ENCODE peak calls at places on chromosomes 12 and 14, in five cellular contexts. D, K, X, P and A are unnamed samples.

GRCh38 chr12:52686063-52686462 is 5.9 kb upstream of the KRT1 start:
- DNase-seq in K (no peak), P (no peak), D (no peak), X (no peak), A (no peak)

GRCh38 chr12:10661338-10661737 is 12.5 kb downstream of the STYK1 start:
- DNase-seq in K (no peak), D (peak; percentile 12), P (no peak), X (no peak), A (peak; percentile 39)

GRCh38 chr12:102478416-102479098 is 1.8 kb downstream of the IGF1 start:
- DNase-seq in K (no peak), X (peak; percentile 26), D (no peak), P (no peak), A (no peak)

GRCh38 chr14:79842270-79842669 is 369.0 kb downstream of the DIO2 start:
- DNase-seq in X (no peak), P (peak; percentile 29), K (no peak), D (peak; percentile 67), A (peak; percentile 50)

GRCh38 chr14:37232907-37233481 is 35.3 kb downstream of the MIPOL1 start:
- DNase-seq in D (peak; percentile 71), P (no peak), K (peak; percentile 3), X (no peak), A (peak; percentile 78)

GRCh38 chr14:98103705-98104104 is 1168.3 kb downstream of the BCL11B start:
- DNase-seq in X (peak; percentile 86), K (no peak), P (no peak), D (no peak), A (no peak)

GRCh38 chr14:22622220-22622619 is 21.9 kb downstream of the OR6J1 start:
- DNase-seq in D (peak; percentile 22), X (no peak), P (no peak), K (no peak), A (no peak)

GRCh38 chr14:91229743-91230200 is 14.7 kb downstream of the GPR68 start:
- DNase-seq in D (peak; percentile 14), P (no peak), X (peak; percentile 75), K (no peak), A (no peak)

GRCh38 chr14:45946251-45946650 is 693.2 kb upstream of the MIS18BP1 start:
- DNase-seq in K (no peak), P (no peak), D (no peak), X (no peak), A (no peak)

GRCh38 chr14:99524091-99524661 is 43.0 kb downstream of the CCNK start:
- DNase-seq in D (no peak), P (peak; percentile 52), K (peak; percentile 4), X (no peak), A (no peak)

GRCh38 chr14:104385189-104386135 is 194.1 kb upstream of the C14orf180 start:
- DNase-seq in X (no peak), P (no peak), K (no peak), D (no peak), A (no peak)

GRCh38 chr12:90239740-90240260 is 531.2 kb upstream of the ATP2B1 start:
- DNase-seq in X (no peak), P (no peak), D (no peak), K (no peak), A (no peak)

GRCh38 chr14:90580381-90581335 is 183.8 kb downstream of the CALM1 start:
- DNase-seq in K (peak; percentile 60), X (no peak), D (no peak), P (no peak), A (no peak)

GRCh38 chr12:2483713-2484112 is 311.1 kb upstream of the FKBP4 start:
- DNase-seq in K (no peak), P (no peak), D (no peak), X (no peak), A (no peak)

GRCh38 chr12:104680070-104680469 is 223.3 kb downstream of the CHST11 start:
- DNase-seq in K (no peak), X (peak; percentile 58), D (no peak), P (no peak), A (peak; percentile 21)

GRCh38 chr12:80607361-80608135 is 99.9 kb upstream of the MYF6 start:
- DNase-seq in P (no peak), D (no peak), X (no peak), K (no peak), A (no peak)
- TF ChIP-seq CTCF in P (no peak), D (peak; percentile 18), X (no peak), K (peak; percentile 26), A (peak; percentile 29)

GRCh38 chr12:56373515-56373914 is 10.9 kb upstream of the APOF start:
- DNase-seq in K (no peak), P (no peak), X (no peak), D (no peak), A (no peak)

GRCh38 chr12:56374726-56375597 is 12.3 kb upstream of the APOF start:
- DNase-seq in K (no peak), D (no peak), X (no peak), P (no peak), A (no peak)

GRCh38 chr12:56375598-56376434 is 13.2 kb upstream of the APOF start:
- DNase-seq in D (no peak), P (no peak), K (no peak), X (no peak), A (no peak)

GRCh38 chr12:56377989-56378316 is 15.3 kb upstream of the APOF start:
- DNase-seq in X (no peak), P (no peak), D (no peak), K (no peak), A (no peak)

GRCh38 chr12:56377310-56377988 is 14.8 kb upstream of the APOF start:
- DNase-seq in K (no peak), P (no peak), D (peak; percentile 32), X (no peak), A (peak; percentile 35)
- TF ChIP-seq CTCF in K (no peak), P (no peak), D (no peak), X (no peak), A (peak; percentile 31)

GRCh38 chr12:30965613-30965985 is 39.1 kb downstream of the TSPAN11 start:
- DNase-seq in K (no peak), X (no peak), P (no peak), D (peak; percentile 6), A (peak; percentile 32)
- TF ChIP-seq CTCF in K (no peak), X (no peak), P (peak; percentile 13), D (peak; percentile 20), A (peak; percentile 6)

GRCh38 chr12:12720052-12720451 is 2.9 kb downstream of the CDKN1B start:
- DNase-seq in K (no peak), D (no peak), P (no peak), X (no peak), A (peak; percentile 35)
- TF ChIP-seq CTCF in K (no peak), D (no peak), P (no peak), X (no peak), A (no peak)

DNA sequence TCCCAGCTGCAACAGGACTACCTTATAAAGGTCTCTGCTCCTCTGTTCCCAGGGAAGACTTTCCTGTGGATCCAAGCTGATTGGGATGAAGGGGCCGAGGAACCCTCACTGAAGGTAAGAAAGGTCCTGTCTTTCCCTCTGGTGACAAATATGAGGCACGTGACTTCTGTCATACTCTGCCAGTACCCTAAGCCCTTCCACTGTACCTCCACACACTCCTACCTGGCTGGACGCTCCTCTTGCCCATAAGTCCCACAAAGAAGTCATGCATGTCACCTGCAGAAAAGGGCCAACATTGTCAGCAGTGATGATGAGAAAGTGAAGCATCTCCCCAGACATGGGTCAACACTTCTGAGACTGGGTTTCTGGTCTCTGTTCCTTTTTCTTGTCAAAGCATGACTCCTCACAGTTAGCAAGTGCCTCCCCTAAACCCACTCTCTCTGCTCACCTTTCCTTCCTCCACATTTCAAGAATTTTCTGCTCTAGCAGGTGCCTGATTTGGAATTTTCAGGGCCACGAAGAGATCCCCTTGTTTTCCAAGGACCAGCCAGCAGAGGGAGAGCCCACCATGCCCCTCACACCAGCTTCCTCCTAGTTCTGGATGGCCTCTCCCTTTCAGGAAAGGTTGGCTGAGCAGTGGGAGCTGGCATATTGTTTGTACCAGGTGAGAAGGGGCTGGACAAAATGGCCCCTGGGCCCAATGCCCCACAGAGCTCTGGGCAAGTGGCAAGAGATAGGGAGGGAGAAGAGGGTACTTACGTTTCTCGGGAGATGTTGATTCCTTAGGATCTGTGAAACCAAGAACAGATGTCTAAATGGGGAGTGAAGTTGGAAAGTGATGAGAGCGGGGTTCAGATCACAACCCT is 3.5 kb downstream of the TAC3 start:
- DNase-seq in P (no peak), X (no peak), K (no peak), D (no peak), A (no peak)
- TF ChIP-seq CTCF in P (no peak), X (no peak), K (no peak), D (no peak), A (no peak)

GRCh38 chr14:88359500-88359899 is 26.0 kb upstream of the SPATA7 start:
- DNase-seq in X (no peak), K (no peak), D (no peak), P (no peak), A (no peak)

GRCh38 chr14:88352299-88353097 is 29.4 kb upstream of the KCNK10 start:
- DNase-seq in X (no peak), K (no peak), P (no peak), D (peak; percentile 76), A (no peak)

DNA sequence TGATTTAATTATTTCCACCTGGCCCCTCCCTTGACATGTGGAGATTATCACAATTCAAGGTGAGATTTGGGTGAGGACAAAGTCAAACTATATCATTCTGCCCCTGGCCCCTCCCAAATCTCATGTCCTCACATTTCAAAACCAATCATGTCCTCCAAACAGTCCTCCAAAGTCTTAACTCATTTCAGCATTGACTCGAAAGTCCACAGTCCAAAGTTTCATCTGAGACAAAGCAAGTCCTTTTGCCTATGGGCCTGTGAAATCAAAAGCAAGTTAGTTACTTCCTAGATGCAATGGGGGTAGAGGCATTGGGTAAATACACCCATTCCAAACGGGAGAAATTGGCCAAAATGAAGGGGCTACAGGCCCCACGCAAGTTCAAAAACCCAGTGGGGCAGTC is 31.1 kb upstream of the SPATA7 start:
- DNase-seq in X (no peak), P (no peak), K (no peak), D (no peak), A (no peak)
- TF ChIP-seq CTCF in X (no peak), P (no peak), K (no peak), D (no peak), A (no peak)

DNA sequence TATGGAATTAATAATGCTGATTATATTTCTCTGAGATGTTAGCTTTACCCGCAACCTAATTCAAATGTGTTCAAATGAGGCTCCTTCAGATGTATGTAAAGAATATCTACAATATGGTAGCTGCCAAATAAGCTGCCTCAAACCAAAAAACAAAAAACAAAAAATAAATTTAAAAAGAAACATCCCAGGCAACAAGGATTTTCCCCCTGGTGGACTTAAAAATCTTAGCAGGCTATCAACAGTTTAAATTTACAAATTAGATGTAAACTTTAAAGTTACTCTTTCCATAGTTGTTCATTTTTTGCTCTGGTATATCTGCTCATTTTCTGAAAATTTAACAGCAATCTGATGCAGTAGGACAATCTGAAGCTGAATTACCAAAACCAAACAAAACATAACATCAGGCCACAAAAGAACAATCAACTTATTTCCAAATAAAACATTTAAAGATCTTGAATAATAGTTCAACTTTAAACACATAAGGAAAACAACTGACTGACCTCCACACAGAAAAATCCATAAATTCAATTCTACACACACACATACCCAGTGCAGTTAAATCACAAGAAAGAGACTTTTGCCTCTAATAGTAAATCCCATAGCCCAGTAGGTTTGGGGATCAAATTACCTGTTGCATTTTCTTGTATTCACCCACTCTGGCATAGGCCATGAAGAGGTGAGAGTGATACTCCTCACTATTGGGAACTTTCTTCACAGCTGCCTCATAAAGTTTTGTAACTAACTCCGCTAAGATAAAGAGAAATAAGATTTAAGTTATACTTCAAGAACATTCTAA is 21.3 kb downstream of the NAA25 start:
- DNase-seq in P (no peak), D (no peak), X (no peak), K (no peak), A (no peak)
- TF ChIP-seq CTCF in P (no peak), D (peak; percentile 37), X (no peak), K (peak; percentile 31), A (peak; percentile 6)